ENCODE peak calls at places on chromosomes 7 and 10, in seven cellular contexts. One of them, this sample, is unnamed. For H3K4me1, the result is how much of the 10 kb centered on the place peaks cover.

GRCh38 chr7:134632937-134633540 is 13.6 kb upstream of the BPGM start:
- DNase-seq in A549: peak
- DNase-seq in Panc1: no peak
- DNase-seq in CD8-positive, alpha-beta T cell: peak
- DNase-seq in colonic mucosa: no peak
- DNase-seq in trophoblast cell: peak
- DNase-seq in cardiac muscle cell: peak
- DNase-seq in this sample: peak

GRCh38 chr10:131921191-131921590 is 20.4 kb downstream of the PPP2R2D start:
- DNase-seq in A549: no peak
- DNase-seq in Panc1: no peak
- DNase-seq in CD8-positive, alpha-beta T cell: no peak
- DNase-seq in colonic mucosa: no peak
- DNase-seq in trophoblast cell: no peak
- DNase-seq in cardiac muscle cell: no peak
- DNase-seq in this sample: peak

GRCh38 chr10:112880633-112881530 is 69.2 kb upstream of the TCF7L2 start:
- DNase-seq in A549: no peak
- DNase-seq in Panc1: no peak
- DNase-seq in CD8-positive, alpha-beta T cell: no peak
- DNase-seq in colonic mucosa: no peak
- DNase-seq in trophoblast cell: no peak
- DNase-seq in cardiac muscle cell: no peak
- DNase-seq in this sample: no peak

GRCh38 chr10:71004676-71005075 is 116.3 kb upstream of the PCBD1 start:
- DNase-seq in A549: no peak
- DNase-seq in Panc1: no peak
- DNase-seq in CD8-positive, alpha-beta T cell: no peak
- DNase-seq in colonic mucosa: no peak
- DNase-seq in trophoblast cell: no peak
- DNase-seq in cardiac muscle cell: no peak
- DNase-seq in this sample: no peak

GRCh38 chr10:64070241-64070640 is 549.0 kb downstream of the REEP3 start:
- DNase-seq in A549: no peak
- DNase-seq in Panc1: no peak
- DNase-seq in CD8-positive, alpha-beta T cell: no peak
- DNase-seq in colonic mucosa: no peak
- DNase-seq in trophoblast cell: no peak
- DNase-seq in cardiac muscle cell: no peak
- DNase-seq in this sample: no peak

GRCh38 chr10:49332768-49333167 is 33.8 kb downstream of the C10orf71 start:
- DNase-seq in A549: no peak
- DNase-seq in Panc1: no peak
- DNase-seq in CD8-positive, alpha-beta T cell: no peak
- DNase-seq in colonic mucosa: no peak
- DNase-seq in trophoblast cell: no peak
- DNase-seq in cardiac muscle cell: no peak
- DNase-seq in this sample: no peak

GRCh38 chr7:11858026-11858425 is 26.0 kb upstream of the THSD7A start:
- DNase-seq in A549: no peak
- DNase-seq in Panc1: no peak
- DNase-seq in CD8-positive, alpha-beta T cell: no peak
- DNase-seq in colonic mucosa: no peak
- DNase-seq in trophoblast cell: no peak
- DNase-seq in cardiac muscle cell: no peak
- DNase-seq in this sample: no peak

GRCh38 chr7:124718032-124718766 is 47.4 kb downstream of the GPR37 start:
- DNase-seq in A549: peak
- DNase-seq in Panc1: no peak
- DNase-seq in CD8-positive, alpha-beta T cell: no peak
- DNase-seq in colonic mucosa: no peak
- DNase-seq in trophoblast cell: no peak
- DNase-seq in cardiac muscle cell: no peak
- DNase-seq in this sample: no peak

GRCh38 chr7:3165681-3166580 is 122.3 kb upstream of the CARD11 start:
- DNase-seq in A549: no peak
- DNase-seq in Panc1: no peak
- DNase-seq in CD8-positive, alpha-beta T cell: no peak
- DNase-seq in colonic mucosa: no peak
- DNase-seq in trophoblast cell: no peak
- DNase-seq in cardiac muscle cell: no peak
- DNase-seq in this sample: no peak

GRCh38 chr10:3118621-3119020 is 51.3 kb downstream of the PFKP start:
- DNase-seq in A549: no peak
- DNase-seq in Panc1: no peak
- DNase-seq in CD8-positive, alpha-beta T cell: no peak
- DNase-seq in colonic mucosa: peak
- DNase-seq in trophoblast cell: no peak
- DNase-seq in cardiac muscle cell: no peak
- DNase-seq in this sample: peak

GRCh38 chr7:145909956-145910611 is 206.5 kb upstream of the CNTNAP2 start:
- DNase-seq in A549: no peak
- DNase-seq in Panc1: no peak
- DNase-seq in CD8-positive, alpha-beta T cell: no peak
- DNase-seq in colonic mucosa: no peak
- DNase-seq in trophoblast cell: no peak
- DNase-seq in cardiac muscle cell: peak
- DNase-seq in this sample: no peak

GRCh38 chr7:16465469-16466086 is at the start of gene SOSTDC1:
- DNase-seq in A549: no peak
- DNase-seq in Panc1: no peak
- DNase-seq in CD8-positive, alpha-beta T cell: no peak
- DNase-seq in colonic mucosa: peak
- DNase-seq in trophoblast cell: no peak
- DNase-seq in cardiac muscle cell: no peak
- DNase-seq in this sample: peak

GRCh38 chr7:94264756-94265155 is 129.9 kb upstream of the COL1A2 start:
- DNase-seq in A549: no peak
- DNase-seq in Panc1: no peak
- DNase-seq in CD8-positive, alpha-beta T cell: no peak
- DNase-seq in colonic mucosa: no peak
- DNase-seq in trophoblast cell: no peak
- DNase-seq in cardiac muscle cell: no peak
- DNase-seq in this sample: no peak

GRCh38 chr10:117165557-117166419 is 27.7 kb upstream of the VAX1 start:
- DNase-seq in A549: peak
- DNase-seq in Panc1: no peak
- DNase-seq in CD8-positive, alpha-beta T cell: no peak
- DNase-seq in colonic mucosa: no peak
- DNase-seq in trophoblast cell: peak
- DNase-seq in cardiac muscle cell: peak
- DNase-seq in this sample: peak

GRCh38 chr10:91643700-91644099 is 10.8 kb upstream of the PPP1R3C start:
- DNase-seq in A549: peak
- DNase-seq in Panc1: no peak
- DNase-seq in CD8-positive, alpha-beta T cell: no peak
- DNase-seq in colonic mucosa: no peak
- DNase-seq in trophoblast cell: no peak
- DNase-seq in cardiac muscle cell: peak
- DNase-seq in this sample: peak

GRCh38 chr10:30013684-30014246 is 45.6 kb downstream of the JCAD start:
- DNase-seq in A549: no peak
- DNase-seq in Panc1: no peak
- DNase-seq in CD8-positive, alpha-beta T cell: no peak
- DNase-seq in colonic mucosa: no peak
- DNase-seq in trophoblast cell: no peak
- DNase-seq in cardiac muscle cell: peak
- DNase-seq in this sample: no peak

GRCh38 chr10:93598157-93598556 is 2.9 kb downstream of the RBP4 start:
- DNase-seq in A549: no peak
- DNase-seq in Panc1: no peak
- DNase-seq in CD8-positive, alpha-beta T cell: no peak
- DNase-seq in colonic mucosa: no peak
- DNase-seq in trophoblast cell: no peak
- DNase-seq in cardiac muscle cell: peak
- DNase-seq in this sample: no peak

DNA sequence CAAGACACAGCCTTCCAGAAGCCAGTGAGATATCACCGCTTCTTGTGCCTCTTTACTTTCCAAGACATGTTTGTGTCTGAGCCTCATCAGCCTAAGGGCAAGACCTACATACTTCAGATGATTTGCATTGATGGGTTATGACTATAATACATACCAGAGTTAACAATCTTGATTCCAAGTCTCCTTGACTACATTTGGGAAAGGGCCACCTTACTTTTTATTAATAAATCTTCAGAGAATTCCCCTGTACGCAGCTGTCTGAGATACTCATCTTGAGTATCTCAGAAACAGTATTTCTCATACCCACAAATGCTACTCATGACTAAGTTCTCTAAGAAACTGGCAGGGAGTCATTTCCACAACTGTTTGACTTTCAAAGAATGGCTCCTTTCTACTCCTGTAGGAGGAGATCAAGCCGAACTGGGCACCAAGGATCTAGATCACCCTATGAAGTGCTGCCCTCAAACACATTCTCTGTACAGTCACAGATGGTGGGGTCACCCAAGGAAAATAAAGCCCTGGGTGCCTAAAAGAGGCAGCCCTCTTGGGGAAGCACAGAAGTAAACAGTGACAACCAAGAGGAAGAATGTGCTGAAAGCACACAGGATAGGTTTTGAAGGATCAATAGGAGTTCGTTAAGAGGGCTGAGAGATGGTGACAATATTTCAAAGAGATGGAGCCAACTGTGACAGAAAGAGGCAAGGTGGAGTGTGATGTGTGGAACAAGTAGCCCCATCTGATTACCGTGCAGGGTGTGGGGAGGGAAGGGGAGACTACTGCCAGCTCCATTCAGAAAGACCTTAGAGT is 138.9 kb downstream of the JAZF1 start:
- DNase-seq in A549: peak
- DNase-seq in Panc1: no peak
- DNase-seq in CD8-positive, alpha-beta T cell: no peak
- DNase-seq in colonic mucosa: no peak
- DNase-seq in trophoblast cell: peak
- DNase-seq in cardiac muscle cell: peak
- DNase-seq in this sample: no peak
- H3K27ac ChIP-seq in A549: peak
- H3K27ac ChIP-seq in Panc1: peak
- H3K27ac ChIP-seq in CD8-positive, alpha-beta T cell: no peak
- H3K27ac ChIP-seq in colonic mucosa: no peak
- H3K27ac ChIP-seq in trophoblast cell: no peak
- H3K27ac ChIP-seq in cardiac muscle cell: no peak
- H3K27ac ChIP-seq in this sample: no peak

GRCh38 chr10:35214607-35215020 is 88.0 kb downstream of the CREM start:
- DNase-seq in A549: no peak
- DNase-seq in Panc1: no peak
- DNase-seq in CD8-positive, alpha-beta T cell: no peak
- DNase-seq in colonic mucosa: no peak
- DNase-seq in trophoblast cell: no peak
- DNase-seq in cardiac muscle cell: no peak
- DNase-seq in this sample: no peak
- H3K4me1 ChIP-seq in A549: under half
- H3K4me1 ChIP-seq in Panc1: under half
- H3K4me1 ChIP-seq in CD8-positive, alpha-beta T cell: under half
- H3K4me1 ChIP-seq in colonic mucosa: under half
- H3K4me1 ChIP-seq in trophoblast cell: under half
- H3K4me1 ChIP-seq in cardiac muscle cell: half or more
- H3K4me1 ChIP-seq in this sample: under half

GRCh38 chr10:100349087-100349486 is 2.1 kb downstream of the SCD start:
- DNase-seq in A549: no peak
- DNase-seq in Panc1: no peak
- DNase-seq in CD8-positive, alpha-beta T cell: no peak
- DNase-seq in colonic mucosa: no peak
- DNase-seq in trophoblast cell: no peak
- DNase-seq in cardiac muscle cell: no peak
- DNase-seq in this sample: no peak
- H3K27ac ChIP-seq in A549: peak
- H3K27ac ChIP-seq in Panc1: peak
- H3K27ac ChIP-seq in CD8-positive, alpha-beta T cell: no peak
- H3K27ac ChIP-seq in colonic mucosa: no peak
- H3K27ac ChIP-seq in trophoblast cell: peak
- H3K27ac ChIP-seq in cardiac muscle cell: peak
- H3K27ac ChIP-seq in this sample: no peak

DNA sequence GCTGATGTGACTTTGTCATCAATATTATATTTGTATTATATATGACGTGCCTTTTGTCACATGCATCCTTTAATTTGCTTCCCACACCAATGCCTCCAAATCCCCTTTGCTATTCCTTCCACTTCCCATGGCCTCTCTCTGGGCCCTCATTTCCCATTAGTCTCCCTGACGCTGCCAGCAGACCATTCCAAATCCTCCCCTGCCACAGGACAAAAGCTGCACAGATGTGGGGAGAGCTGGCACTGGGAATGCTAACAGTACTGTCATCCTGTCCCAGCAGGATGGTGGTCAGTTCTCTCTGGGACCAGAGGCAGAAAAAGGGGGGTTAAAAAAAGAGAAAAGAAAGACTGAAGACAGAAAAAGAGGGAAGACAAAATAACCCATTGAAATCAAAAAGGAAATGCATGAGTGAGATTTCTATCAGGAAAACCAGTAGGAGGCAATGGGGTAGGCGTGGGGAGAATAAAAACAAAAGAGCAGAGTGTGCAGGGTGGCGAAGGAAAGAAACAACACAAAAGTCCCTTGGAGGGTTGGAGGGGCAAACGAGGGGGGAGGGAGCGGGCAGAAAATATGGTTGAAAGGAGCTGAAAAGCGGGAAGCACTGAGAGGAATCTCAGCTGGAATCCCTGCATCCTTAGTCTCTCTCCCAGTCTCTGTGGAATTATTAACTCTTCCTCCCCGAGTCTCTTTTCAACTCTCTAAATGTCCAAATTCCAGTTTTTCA is 59.2 kb upstream of the PTN start:
- DNase-seq in A549: no peak
- DNase-seq in Panc1: no peak
- DNase-seq in CD8-positive, alpha-beta T cell: no peak
- DNase-seq in colonic mucosa: no peak
- DNase-seq in trophoblast cell: no peak
- DNase-seq in cardiac muscle cell: no peak
- DNase-seq in this sample: no peak
- H3K4me1 ChIP-seq in A549: under half
- H3K4me1 ChIP-seq in Panc1: under half
- H3K4me1 ChIP-seq in CD8-positive, alpha-beta T cell: under half
- H3K4me1 ChIP-seq in colonic mucosa: under half
- H3K4me1 ChIP-seq in trophoblast cell: under half
- H3K4me1 ChIP-seq in cardiac muscle cell: under half
- H3K4me1 ChIP-seq in this sample: under half

GRCh38 chr10:77196616-77197015 is 441.0 kb downstream of the KCNMA1 start:
- DNase-seq in A549: no peak
- DNase-seq in Panc1: no peak
- DNase-seq in CD8-positive, alpha-beta T cell: no peak
- DNase-seq in colonic mucosa: no peak
- DNase-seq in trophoblast cell: peak
- DNase-seq in cardiac muscle cell: no peak
- DNase-seq in this sample: no peak
- H3K27ac ChIP-seq in A549: no peak
- H3K27ac ChIP-seq in Panc1: no peak
- H3K27ac ChIP-seq in CD8-positive, alpha-beta T cell: no peak
- H3K27ac ChIP-seq in colonic mucosa: no peak
- H3K27ac ChIP-seq in trophoblast cell: peak
- H3K27ac ChIP-seq in cardiac muscle cell: no peak
- H3K27ac ChIP-seq in this sample: no peak